ENCODE peak calls at places on chromosomes 11 and 22, in nine cellular contexts. One of them, this sample, is unnamed.

GRCh38 chr11:250274-250673 is 13.5 kb downstream of the PSMD13 start:
- DNase-seq in COR-L47: no peak
- DNase-seq in B cell: no peak
- DNase-seq in fibroblast of the conjunctiva: no peak
- DNase-seq in ACHN: no peak
- DNase-seq in effector CD4-positive, alpha-beta T cell: no peak
- DNase-seq in T-cell: no peak
- DNase-seq in mammary epithelial cell: no peak
- DNase-seq in epithelial cell of esophagus: no peak
- DNase-seq in this sample: no peak

GRCh38 chr22:30612789-30613188 is 5.8 kb downstream of the TCN2 start:
- DNase-seq in COR-L47: no peak
- DNase-seq in T-cell: no peak
- DNase-seq in epithelial cell of esophagus: no peak
- DNase-seq in effector CD4-positive, alpha-beta T cell: no peak
- DNase-seq in mammary epithelial cell: no peak
- DNase-seq in B cell: no peak
- DNase-seq in fibroblast of the conjunctiva: no peak
- DNase-seq in ACHN: no peak
- DNase-seq in this sample: no peak

GRCh38 chr22:46072030-46072881 is 78.1 kb upstream of the PPARA start:
- DNase-seq in COR-L47: no peak
- DNase-seq in B cell: peak; percentile 63
- DNase-seq in mammary epithelial cell: peak; percentile 71
- DNase-seq in ACHN: peak; percentile 53
- DNase-seq in fibroblast of the conjunctiva: no peak
- DNase-seq in epithelial cell of esophagus: peak; percentile 71
- DNase-seq in effector CD4-positive, alpha-beta T cell: no peak
- DNase-seq in T-cell: no peak
- DNase-seq in this sample: no peak

GRCh38 chr11:1483445-1483961 is 3.1 kb downstream of the MOB2 start:
- DNase-seq in COR-L47: no peak
- DNase-seq in mammary epithelial cell: no peak
- DNase-seq in T-cell: no peak
- DNase-seq in epithelial cell of esophagus: no peak
- DNase-seq in B cell: no peak
- DNase-seq in effector CD4-positive, alpha-beta T cell: no peak
- DNase-seq in ACHN: no peak
- DNase-seq in fibroblast of the conjunctiva: no peak
- DNase-seq in this sample: no peak

GRCh38 chr11:64858467-64859401 is 14.3 kb upstream of the CDC42BPG start:
- DNase-seq in ACHN: no peak
- DNase-seq in fibroblast of the conjunctiva: no peak
- DNase-seq in mammary epithelial cell: no peak
- DNase-seq in T-cell: peak; percentile 57
- DNase-seq in effector CD4-positive, alpha-beta T cell: peak; percentile 56
- DNase-seq in epithelial cell of esophagus: no peak
- DNase-seq in B cell: peak; percentile 61
- DNase-seq in COR-L47: no peak
- DNase-seq in this sample: peak; percentile 65

GRCh38 chr11:117827521-117828511 is 3.3 kb upstream of the FXYD2 start:
- DNase-seq in T-cell: peak; percentile 37
- DNase-seq in COR-L47: no peak
- DNase-seq in fibroblast of the conjunctiva: no peak
- DNase-seq in mammary epithelial cell: no peak
- DNase-seq in B cell: peak; percentile 54
- DNase-seq in effector CD4-positive, alpha-beta T cell: no peak
- DNase-seq in ACHN: peak; percentile 27
- DNase-seq in epithelial cell of esophagus: no peak
- DNase-seq in this sample: no peak

GRCh38 chr11:102780491-102780918 is at the start of gene MMP10:
- DNase-seq in COR-L47: peak; percentile 70
- DNase-seq in B cell: no peak
- DNase-seq in mammary epithelial cell: peak; percentile 88
- DNase-seq in T-cell: no peak
- DNase-seq in effector CD4-positive, alpha-beta T cell: no peak
- DNase-seq in epithelial cell of esophagus: peak; percentile 91
- DNase-seq in ACHN: peak; percentile 57
- DNase-seq in fibroblast of the conjunctiva: peak; percentile 32
- DNase-seq in this sample: no peak

GRCh38 chr11:68903631-68904457 is at the start of the genes IGHMBP2 and MRPL21:
- DNase-seq in fibroblast of the conjunctiva: peak; percentile 38
- DNase-seq in effector CD4-positive, alpha-beta T cell: peak; percentile 80
- DNase-seq in COR-L47: peak; percentile 80
- DNase-seq in B cell: peak; percentile 92
- DNase-seq in mammary epithelial cell: peak; percentile 83
- DNase-seq in epithelial cell of esophagus: peak; percentile 90
- DNase-seq in T-cell: peak; percentile 69
- DNase-seq in ACHN: peak; percentile 81
- DNase-seq in this sample: peak; percentile 69

GRCh38 chr11:73281201-73281741 is 9.1 kb downstream of the P2RY6 start:
- DNase-seq in epithelial cell of esophagus: no peak
- DNase-seq in mammary epithelial cell: no peak
- DNase-seq in T-cell: no peak
- DNase-seq in B cell: no peak
- DNase-seq in COR-L47: no peak
- DNase-seq in ACHN: no peak
- DNase-seq in effector CD4-positive, alpha-beta T cell: no peak
- DNase-seq in fibroblast of the conjunctiva: no peak
- DNase-seq in this sample: no peak

GRCh38 chr11:1390603-1391164 is 950 bp downstream of the BRSK2 start:
- DNase-seq in epithelial cell of esophagus: no peak
- DNase-seq in fibroblast of the conjunctiva: no peak
- DNase-seq in COR-L47: no peak
- DNase-seq in mammary epithelial cell: no peak
- DNase-seq in effector CD4-positive, alpha-beta T cell: no peak
- DNase-seq in ACHN: no peak
- DNase-seq in B cell: peak; percentile 44
- DNase-seq in T-cell: no peak
- DNase-seq in this sample: no peak

GRCh38 chr11:72238040-72238450 is 5.9 kb downstream of the PHOX2A start:
- DNase-seq in COR-L47: no peak
- DNase-seq in epithelial cell of esophagus: peak; percentile 75
- DNase-seq in ACHN: peak; percentile 71
- DNase-seq in B cell: peak; percentile 60
- DNase-seq in mammary epithelial cell: peak; percentile 19
- DNase-seq in effector CD4-positive, alpha-beta T cell: peak; percentile 23
- DNase-seq in T-cell: no peak
- DNase-seq in fibroblast of the conjunctiva: peak; percentile 54
- DNase-seq in this sample: peak; percentile 29

GRCh38 chr22:43897751-43898261 is 6.0 kb upstream of the PNPLA5 start:
- DNase-seq in COR-L47: no peak
- DNase-seq in effector CD4-positive, alpha-beta T cell: no peak
- DNase-seq in fibroblast of the conjunctiva: peak; percentile 18
- DNase-seq in T-cell: no peak
- DNase-seq in epithelial cell of esophagus: peak; percentile 85
- DNase-seq in mammary epithelial cell: peak; percentile 59
- DNase-seq in ACHN: peak; percentile 8
- DNase-seq in B cell: no peak
- DNase-seq in this sample: no peak

GRCh38 chr11:37999171-37999570 is 1401.1 kb upstream of the RAG2 start:
- DNase-seq in COR-L47: no peak
- DNase-seq in ACHN: no peak
- DNase-seq in B cell: no peak
- DNase-seq in epithelial cell of esophagus: no peak
- DNase-seq in T-cell: no peak
- DNase-seq in effector CD4-positive, alpha-beta T cell: no peak
- DNase-seq in fibroblast of the conjunctiva: no peak
- DNase-seq in mammary epithelial cell: no peak
- DNase-seq in this sample: no peak

This sample was measured in T-helper 1 cell.